ENCODE peak calls at places on chromosomes 2 and 18, in five cellular contexts. One of them, this sample, is unnamed. For H3K36me3, the result is how much of the 10 kb centered on the place peaks cover.

GRCh38 chr2:39913648-39914456 is 134.8 kb upstream of the THUMPD2 start:
- DNase-seq in HCT116: peak
- DNase-seq in GM23248: peak
- DNase-seq in neural progenitor cell: peak
- DNase-seq in PC-9: peak
- DNase-seq in this sample: peak

GRCh38 chr18:79634186-79634585 is 45.4 kb upstream of the CTDP1 start:
- DNase-seq in HCT116: no peak
- DNase-seq in GM23248: no peak
- DNase-seq in neural progenitor cell: no peak
- DNase-seq in PC-9: no peak
- DNase-seq in this sample: peak

GRCh38 chr18:48896875-48897511 is 53.8 kb downstream of the SMAD7 start:
- DNase-seq in HCT116: no peak
- DNase-seq in GM23248: peak
- DNase-seq in neural progenitor cell: peak
- DNase-seq in PC-9: peak
- DNase-seq in this sample: peak

GRCh38 chr2:231887756-231888155 is 38.4 kb downstream of the NPPC start:
- DNase-seq in HCT116: no peak
- DNase-seq in GM23248: no peak
- DNase-seq in neural progenitor cell: no peak
- DNase-seq in PC-9: no peak
- DNase-seq in this sample: no peak

GRCh38 chr2:18650221-18650620 is 60.9 kb upstream of the NT5C1B start:
- DNase-seq in HCT116: no peak
- DNase-seq in GM23248: no peak
- DNase-seq in neural progenitor cell: no peak
- DNase-seq in PC-9: no peak
- DNase-seq in this sample: no peak

GRCh38 chr2:98822301-98823164 is 91.6 kb upstream of the MGAT4A start:
- DNase-seq in HCT116: no peak
- DNase-seq in GM23248: peak
- DNase-seq in neural progenitor cell: peak
- DNase-seq in PC-9: no peak
- DNase-seq in this sample: peak

GRCh38 chr18:37430346-37431076 is 135.1 kb downstream of the CELF4 start:
- DNase-seq in HCT116: no peak
- DNase-seq in GM23248: no peak
- DNase-seq in neural progenitor cell: peak
- DNase-seq in PC-9: no peak
- DNase-seq in this sample: peak

GRCh38 chr2:117551858-117552257 is 262.6 kb upstream of the DDX18 start:
- DNase-seq in HCT116: no peak
- DNase-seq in GM23248: no peak
- DNase-seq in neural progenitor cell: no peak
- DNase-seq in PC-9: no peak
- DNase-seq in this sample: no peak

GRCh38 chr18:37577051-37577611 is 11.5 kb upstream of the CELF4 start:
- DNase-seq in HCT116: no peak
- DNase-seq in GM23248: peak
- DNase-seq in neural progenitor cell: peak
- DNase-seq in PC-9: no peak
- DNase-seq in this sample: no peak

GRCh38 chr2:16012626-16013501 is 72.5 kb downstream of the MYCN start:
- DNase-seq in HCT116: no peak
- DNase-seq in GM23248: no peak
- DNase-seq in neural progenitor cell: peak
- DNase-seq in PC-9: peak
- DNase-seq in this sample: no peak

GRCh38 chr2:44210362-44210761 is 41.7 kb downstream of the PPM1B start:
- DNase-seq in HCT116: no peak
- DNase-seq in GM23248: no peak
- DNase-seq in neural progenitor cell: no peak
- DNase-seq in PC-9: no peak
- DNase-seq in this sample: no peak

GRCh38 chr2:44207102-44207501 is 38.4 kb downstream of the PPM1B start:
- DNase-seq in HCT116: no peak
- DNase-seq in GM23248: no peak
- DNase-seq in neural progenitor cell: no peak
- DNase-seq in PC-9: no peak
- DNase-seq in this sample: no peak

GRCh38 chr2:44215827-44216226 is 47.2 kb downstream of the PPM1B start:
- DNase-seq in HCT116: no peak
- DNase-seq in GM23248: no peak
- DNase-seq in neural progenitor cell: no peak
- DNase-seq in PC-9: no peak
- DNase-seq in this sample: no peak

GRCh38 chr2:44211183-44211582 is 42.5 kb downstream of the PPM1B start:
- DNase-seq in HCT116: no peak
- DNase-seq in GM23248: no peak
- DNase-seq in neural progenitor cell: no peak
- DNase-seq in PC-9: no peak
- DNase-seq in this sample: no peak

DNA sequence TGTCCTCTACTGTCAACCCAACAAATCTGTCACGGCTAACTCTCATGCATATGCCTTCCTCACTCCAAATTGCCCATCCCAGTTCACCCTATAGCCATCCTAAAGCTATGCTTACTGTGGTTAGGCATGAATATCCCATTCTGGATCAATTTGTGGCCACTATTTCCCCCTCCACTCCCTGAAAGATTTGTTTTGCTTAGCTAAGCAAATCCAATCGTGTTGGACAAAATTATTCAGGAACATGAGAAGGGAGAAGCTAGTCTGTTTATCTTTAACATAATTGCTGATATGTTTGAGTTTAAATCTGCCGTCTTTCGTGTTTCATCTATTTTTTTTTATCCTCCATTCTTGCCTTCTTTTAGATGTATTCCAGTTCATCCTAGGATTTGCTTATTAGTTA is 43.6 kb downstream of the PPM1B start:
- DNase-seq in HCT116: no peak
- DNase-seq in GM23248: no peak
- DNase-seq in neural progenitor cell: no peak
- DNase-seq in PC-9: no peak
- DNase-seq in this sample: no peak
- H3K36me3 ChIP-seq in HCT116: under half
- H3K36me3 ChIP-seq in GM23248: under half
- H3K36me3 ChIP-seq in neural progenitor cell: under half
- H3K36me3 ChIP-seq in PC-9: under half
- H3K36me3 ChIP-seq in this sample: under half

DNA sequence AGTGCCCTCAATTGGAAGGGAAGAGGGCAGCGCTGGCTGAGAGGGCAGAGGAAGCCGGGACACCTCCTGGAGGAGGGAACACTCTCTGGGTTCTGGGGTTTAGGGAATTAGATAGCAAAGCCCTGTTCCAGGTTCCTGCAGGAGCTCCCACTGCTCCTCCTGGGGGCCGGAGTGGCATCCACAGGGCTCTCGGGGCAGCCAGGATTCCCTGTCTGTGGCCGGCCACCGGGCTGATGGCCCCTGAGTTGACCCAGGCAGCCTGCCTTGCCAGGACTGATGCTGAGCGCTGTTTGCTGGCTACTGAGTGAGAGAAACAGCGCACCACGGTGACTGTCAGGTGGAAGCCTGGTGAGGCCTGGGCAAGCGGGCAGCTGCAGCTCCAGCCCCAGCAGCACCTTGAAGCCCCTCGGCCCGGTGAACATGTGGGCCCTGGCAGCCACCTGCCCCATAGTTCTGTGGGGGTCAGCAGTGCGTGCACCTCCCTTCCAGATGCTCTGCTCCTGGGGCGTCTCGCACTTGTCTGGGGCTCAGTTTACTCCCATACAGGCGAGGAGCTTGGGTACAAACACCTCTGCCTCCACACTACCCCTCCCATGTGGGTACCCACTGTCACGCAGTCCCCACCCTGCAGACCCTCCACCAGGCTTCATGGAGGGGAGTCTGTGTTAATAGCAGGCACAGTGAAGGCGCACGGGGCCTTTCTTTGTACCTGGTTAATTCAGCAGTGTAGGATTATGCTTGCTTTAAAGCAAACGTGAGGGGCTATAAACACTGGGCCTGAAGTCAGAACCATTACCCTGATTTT is 7.7 kb upstream of the ALLC start:
- DNase-seq in HCT116: no peak
- DNase-seq in GM23248: no peak
- DNase-seq in neural progenitor cell: no peak
- DNase-seq in PC-9: no peak
- DNase-seq in this sample: no peak
- H2AFZ ChIP-seq in HCT116: peak
- H2AFZ ChIP-seq in GM23248: no peak
- H2AFZ ChIP-seq in neural progenitor cell: peak
- H2AFZ ChIP-seq in PC-9: no peak
- H2AFZ ChIP-seq in this sample: peak

GRCh38 chr18:2958819-2959298 is 54.1 kb downstream of the LPIN2 start:
- DNase-seq in HCT116: no peak
- DNase-seq in GM23248: peak
- DNase-seq in neural progenitor cell: no peak
- DNase-seq in PC-9: no peak
- DNase-seq in this sample: no peak
- H3K4me3 ChIP-seq in HCT116: no peak
- H3K4me3 ChIP-seq in GM23248: no peak
- H3K4me3 ChIP-seq in neural progenitor cell: no peak
- H3K4me3 ChIP-seq in PC-9: no peak
- H3K4me3 ChIP-seq in this sample: no peak

GRCh38 chr2:106116248-106116647 is 77.9 kb downstream of the UXS1 start:
- DNase-seq in HCT116: no peak
- DNase-seq in GM23248: no peak
- DNase-seq in neural progenitor cell: no peak
- DNase-seq in PC-9: no peak
- DNase-seq in this sample: no peak
- H3K36me3 ChIP-seq in HCT116: under half
- H3K36me3 ChIP-seq in GM23248: under half
- H3K36me3 ChIP-seq in neural progenitor cell: under half
- H3K36me3 ChIP-seq in PC-9: under half
- H3K36me3 ChIP-seq in this sample: under half

GRCh38 chr2:190532581-190532980 is 1.9 kb downstream of the NEMP2 start:
- DNase-seq in HCT116: no peak
- DNase-seq in GM23248: no peak
- DNase-seq in neural progenitor cell: no peak
- DNase-seq in PC-9: no peak
- DNase-seq in this sample: no peak
- H2AFZ ChIP-seq in HCT116: no peak
- H2AFZ ChIP-seq in GM23248: no peak
- H2AFZ ChIP-seq in neural progenitor cell: no peak
- H2AFZ ChIP-seq in PC-9: no peak
- H2AFZ ChIP-seq in this sample: no peak

This sample was measured in osteoblast.